ENCODE peak calls at places on chromosomes 4 and X, in four cellular contexts. V, X, Q and P are unnamed samples.

GRCh38 chr4:14513471-14513870 is 488.8 kb upstream of the CPEB2 start:
- DNase-seq in V (no peak), Q (no peak), X (peak), P (peak)

GRCh38 chr4:24805566-24805965 is 10.2 kb downstream of the SOD3 start:
- DNase-seq in Q (no peak), V (no peak), X (no peak), P (no peak)

GRCh38 chr4:76640252-76640925 is 205.4 kb downstream of the SHROOM3 start:
- DNase-seq in Q (no peak), V (peak), X (no peak), P (peak)

GRCh38 chr4:24922416-24922815 is 9.6 kb upstream of the CCDC149 start:
- DNase-seq in V (no peak), Q (no peak), X (no peak), P (peak)

GRCh38 chrX:10620121-10620699 is at the start of gene MID1:
- DNase-seq in V (peak), X (peak), Q (peak), P (peak)

GRCh38 chr4:185542626-185543336 is 7.5 kb upstream of the PDLIM3 start:
- DNase-seq in X (no peak), V (peak), Q (no peak), P (peak)

GRCh38 chr4:101282076-101282844 is 65.1 kb downstream of the PPP3CA start:
- DNase-seq in X (no peak), Q (no peak), V (no peak), P (no peak)

GRCh38 chr4:8708401-8709021 is 115.9 kb downstream of the CPZ start:
- DNase-seq in Q (no peak), X (no peak), V (no peak), P (no peak)

GRCh38 chrX:42530027-42530426 is 247.9 kb downstream of the PPP1R2C start:
- DNase-seq in X (peak), Q (no peak), V (no peak), P (peak)

GRCh38 chrX:119401569-119401968 is 2.4 kb downstream of the SLC25A43 start:
- DNase-seq in Q (no peak), X (no peak), V (no peak), P (no peak)

GRCh38 chr4:70712150-70712549 is 9.6 kb upstream of the RUFY3 start:
- DNase-seq in Q (no peak), V (no peak), X (no peak), P (no peak)

GRCh38 chrX:53494427-53494826 is 60.3 kb upstream of the HSD17B10 start:
- DNase-seq in V (no peak), X (peak), Q (no peak), P (no peak)

GRCh38 chr4:7031526-7032449 is 11.4 kb upstream of the TADA2B start:
- DNase-seq in Q (no peak), V (no peak), X (no peak), P (peak)

GRCh38 chr4:94131212-94131611 is 76.5 kb upstream of the SMARCAD1 start:
- DNase-seq in Q (no peak), X (no peak), V (no peak), P (no peak)

GRCh38 chr4:87092389-87093141 is 127.9 kb downstream of the KLHL8 start:
- DNase-seq in V (peak), X (peak), Q (peak), P (peak)

GRCh38 chr4:68683034-68683433 is 12.6 kb upstream of the UGT2B15 start:
- DNase-seq in V (no peak), X (no peak), Q (no peak), P (no peak)